ENCODE peak calls at places on chromosomes 1 and 21, in eight cellular contexts. H is AG09309; P is cardiac fibroblast; O is GM06990; T is RWPE2; R is retinal pigment epithelial cell; E is effector memory CD4-positive, alpha-beta T cell; B is GM23248. W is an unnamed sample.

GRCh38 chr21:22575165-22575584 is 1577.0 kb downstream of the NCAM2 start:
- DNase-seq in H (no peak), P (no peak), O (no peak), T (no peak), R (peak), E (no peak), B (no peak), W (no peak)

GRCh38 chr1:52341861-52342260 is 24.1 kb downstream of the CC2D1B start:
- DNase-seq in H (no peak), P (no peak), O (no peak), T (no peak), R (no peak), E (no peak), B (no peak), W (no peak)

GRCh38 chr1:26993237-26994019 is at the start of gene TRNP1:
- DNase-seq in H (no peak), P (peak), O (peak), T (peak), R (no peak), E (peak), B (peak), W (no peak)

GRCh38 chr1:41417746-41418145 is 56.5 kb downstream of the FOXO6 start:
- DNase-seq in H (no peak), P (no peak), O (no peak), T (no peak), R (no peak), E (no peak), B (no peak), W (no peak)

GRCh38 chr21:31874817-31875216 is 2.0 kb downstream of the HUNK start:
- DNase-seq in H (no peak), P (no peak), O (no peak), T (no peak), R (no peak), E (no peak), B (peak), W (no peak)

GRCh38 chr1:41361495-41362356 is 492 bp downstream of the FOXO6 start:
- DNase-seq in H (no peak), P (no peak), O (peak), T (peak), R (no peak), E (no peak), B (peak), W (no peak)

GRCh38 chr1:183585038-183585437 is 5.2 kb downstream of the NCF2 start:
- DNase-seq in H (no peak), P (no peak), O (no peak), T (no peak), R (no peak), E (no peak), B (no peak), W (no peak)

GRCh38 chr1:180540697-180541594 is 17.8 kb upstream of the OVAAL start:
- DNase-seq in H (peak), P (no peak), O (no peak), T (no peak), R (no peak), E (no peak), B (peak), W (no peak)

GRCh38 chr1:204637985-204638356 is 47.6 kb downstream of the LRRN2 start:
- DNase-seq in H (no peak), P (no peak), O (no peak), T (no peak), R (peak), E (no peak), B (peak), W (no peak)

GRCh38 chr1:60904079-60904852 is 178.1 kb upstream of the NFIA start:
- DNase-seq in H (no peak), P (peak), O (no peak), T (no peak), R (no peak), E (no peak), B (peak), W (no peak)

GRCh38 chr1:5798151-5798730 is 194.0 kb downstream of the NPHP4 start:
- DNase-seq in H (no peak), P (no peak), O (no peak), T (no peak), R (no peak), E (no peak), B (no peak), W (no peak)

GRCh38 chr1:52702886-52703787 is 5.0 kb upstream of the COA7 start:
- DNase-seq in H (no peak), P (peak), O (peak), T (peak), R (peak), E (peak), B (peak), W (no peak)

GRCh38 chr1:29218223-29218622 is 12.5 kb downstream of the MECR start:
- DNase-seq in H (peak), P (peak), O (no peak), T (no peak), R (no peak), E (no peak), B (peak), W (no peak)

GRCh38 chr1:171484760-171485374 is 463 bp upstream of the PRRC2C start:
- DNase-seq in H (peak), P (no peak), O (no peak), T (no peak), R (no peak), E (no peak), B (no peak), W (no peak)

GRCh38 chr1:90721210-90722194 is 4.4 kb upstream of the BARHL2 start:
- DNase-seq in H (peak), P (peak), O (no peak), T (no peak), R (no peak), E (no peak), B (peak), W (peak)

GRCh38 chr1:222995230-222995580 is 147.8 kb downstream of the TLR5 start:
- DNase-seq in H (no peak), P (peak), O (no peak), T (no peak), R (no peak), E (no peak), B (peak), W (no peak)

GRCh38 chr1:178931843-178932551 is 61.1 kb upstream of the ANGPTL1 start:
- DNase-seq in H (no peak), P (peak), O (no peak), T (no peak), R (peak), E (no peak), B (peak), W (no peak)

GRCh38 chr1:87115317-87115885 is 201.0 kb downstream of the HS2ST1 start:
- DNase-seq in H (peak), P (peak), O (no peak), T (no peak), R (peak), E (no peak), B (peak), W (peak)

GRCh38 chr1:236033336-236033735 is 31.6 kb downstream of the NID1 start:
- DNase-seq in H (no peak), P (no peak), O (no peak), T (no peak), R (no peak), E (no peak), B (no peak), W (no peak)

GRCh38 chr1:104265163-104265562 is 515.5 kb downstream of the AMY1C start:
- DNase-seq in H (no peak), P (no peak), O (no peak), T (no peak), R (no peak), E (no peak), B (no peak), W (no peak)

GRCh38 chr1:92817986-92818764 is 13.7 kb upstream of the RPL5 start:
- DNase-seq in H (no peak), P (peak), O (no peak), T (no peak), R (no peak), E (no peak), B (peak), W (no peak)

GRCh38 chr1:119359730-119360129 is 8.9 kb upstream of the HAO2 start:
- DNase-seq in H (no peak), P (no peak), O (no peak), T (no peak), R (no peak), E (no peak), B (no peak), W (no peak)
- H3K4me3 ChIP-seq in H (no peak), P (no peak), O (no peak), T (no peak), R (no peak), E (no peak), B (no peak), W (no peak)

GRCh38 chr21:45405819-45406762 is 1.1 kb downstream of the COL18A1 start:
- DNase-seq in H (no peak), P (no peak), O (no peak), T (peak), R (no peak), E (no peak), B (peak), W (no peak)

GRCh38 chr21:45407629-45408247 is 2.8 kb downstream of the COL18A1 start:
- DNase-seq in H (no peak), P (no peak), O (no peak), T (peak), R (no peak), E (no peak), B (no peak), W (no peak)

GRCh38 chr21:45408271-45408791 is 3.4 kb downstream of the COL18A1 start:
- DNase-seq in H (no peak), P (no peak), O (no peak), T (peak), R (no peak), E (no peak), B (no peak), W (no peak)

GRCh38 chr21:45405271-45405818 is 380 bp downstream of the COL18A1 start:
- DNase-seq in H (no peak), P (peak), O (no peak), T (peak), R (no peak), E (no peak), B (peak), W (no peak)

DNA sequence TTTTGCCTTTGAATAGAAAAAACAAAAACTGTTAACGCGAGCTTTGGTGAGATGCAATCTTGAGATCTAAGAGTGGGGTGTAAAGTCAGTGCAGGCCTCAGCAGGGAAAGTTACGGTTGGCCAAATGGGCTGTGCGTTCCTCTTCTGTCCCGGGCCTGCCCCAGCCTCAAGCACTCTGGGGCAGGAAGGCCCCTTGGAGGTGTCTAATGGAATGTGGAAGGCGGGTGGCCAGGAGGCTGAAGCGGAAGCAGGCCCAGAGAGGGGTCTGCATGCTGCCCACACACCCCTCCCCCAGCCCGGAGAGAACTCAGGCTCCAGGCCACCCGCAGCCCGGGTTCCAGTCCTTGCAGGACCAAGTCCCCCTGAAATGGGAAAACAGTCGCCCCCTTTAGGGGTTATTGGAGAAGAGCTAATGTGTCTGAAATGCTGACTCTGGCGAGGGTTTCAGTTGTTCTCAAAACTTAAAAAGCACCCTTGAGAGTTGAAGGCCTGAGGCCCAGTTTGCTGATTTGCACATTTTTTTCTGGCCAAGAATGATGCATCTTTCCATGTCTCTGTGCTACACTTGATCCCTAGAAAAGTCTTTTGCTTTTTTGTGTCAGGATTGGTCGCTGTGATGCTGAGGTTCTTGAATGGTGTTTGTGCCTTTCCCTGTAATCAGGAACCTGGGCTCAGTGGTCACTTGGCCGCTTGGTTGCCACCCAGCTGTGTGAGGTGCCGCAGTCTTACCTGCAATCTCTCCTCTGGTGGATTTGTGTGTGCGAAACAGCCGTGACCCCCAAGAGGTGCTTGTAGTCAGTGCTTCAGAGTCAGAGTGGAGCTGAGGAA is 2.0 kb downstream of the COL18A1 start:
- DNase-seq in H (no peak), P (no peak), O (no peak), T (peak), R (no peak), E (no peak), B (peak), W (no peak)
- H3K4me3 ChIP-seq in H (no peak), P (peak), O (no peak), T (no peak), R (peak), E (no peak), B (no peak), W (peak)

DNA sequence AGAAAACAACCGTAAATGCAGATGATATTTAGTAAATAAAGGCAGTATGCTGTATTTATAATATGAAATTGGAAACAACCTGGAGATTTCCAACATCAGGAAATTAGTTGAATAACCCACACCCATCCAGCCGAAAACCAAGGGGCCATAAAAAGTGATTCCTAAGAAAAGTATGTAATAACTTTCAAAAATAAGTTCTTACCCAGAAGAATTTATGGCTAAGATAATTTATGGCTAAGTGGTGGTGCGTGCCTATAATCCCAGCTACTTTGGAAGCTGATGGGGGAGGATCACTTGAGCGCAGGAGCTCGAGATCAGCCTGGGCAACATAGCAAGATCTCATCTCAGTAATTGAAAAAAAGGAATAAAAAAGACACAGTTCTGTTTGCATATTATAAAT is 43.2 kb downstream of the TMCO4 start:
- DNase-seq in H (no peak), P (no peak), O (no peak), T (no peak), R (no peak), E (no peak), B (no peak), W (no peak)
- H3K4me3 ChIP-seq in H (no peak), P (no peak), O (no peak), T (no peak), R (no peak), E (no peak), B (no peak), W (no peak)

GRCh38 chr1:156847591-156848460 is 11.1 kb downstream of the INSRR start:
- DNase-seq in H (no peak), P (no peak), O (no peak), T (no peak), R (no peak), E (no peak), B (no peak), W (no peak)
- H3K4me3 ChIP-seq in H (no peak), P (no peak), O (no peak), T (no peak), R (no peak), E (no peak), B (no peak), W (no peak)

W was measured in HFF-Myc.